ENCODE peak calls at places on chromosome 17, in six cellular contexts. One of them, this sample, is unnamed.

GRCh38 chr17:28957992-28958355 is 6.7 kb upstream of the PHF12 start:
- DNase-seq in astrocyte of the spinal cord: no peak
- DNase-seq in AG04450: no peak
- DNase-seq in non-pigmented ciliary epithelial cell: no peak
- DNase-seq in cerebellar nuclear complex: no peak
- DNase-seq in AG10803: no peak
- DNase-seq in this sample: no peak

GRCh38 chr17:2421315-2422147 is 20.7 kb upstream of the MNT start:
- DNase-seq in cerebellar nuclear complex: no peak
- DNase-seq in astrocyte of the spinal cord: no peak
- DNase-seq in AG10803: no peak
- DNase-seq in AG04450: no peak
- DNase-seq in non-pigmented ciliary epithelial cell: no peak
- DNase-seq in this sample: no peak

GRCh38 chr17:49577978-49578893 is 2.6 kb downstream of the NXPH3 start:
- DNase-seq in AG04450: no peak
- DNase-seq in astrocyte of the spinal cord: no peak
- DNase-seq in AG10803: no peak
- DNase-seq in non-pigmented ciliary epithelial cell: no peak
- DNase-seq in cerebellar nuclear complex: no peak
- DNase-seq in this sample: no peak

GRCh38 chr17:70110443-70110880 is 35.4 kb downstream of the KCNJ16 start:
- DNase-seq in non-pigmented ciliary epithelial cell: peak; percentile 86
- DNase-seq in AG10803: peak; percentile 31
- DNase-seq in astrocyte of the spinal cord: peak; percentile 89
- DNase-seq in AG04450: peak; percentile 2
- DNase-seq in cerebellar nuclear complex: no peak
- DNase-seq in this sample: peak; percentile 93

GRCh38 chr17:42989726-42990652 is 8.2 kb upstream of the RPL27 start:
- DNase-seq in non-pigmented ciliary epithelial cell: no peak
- DNase-seq in astrocyte of the spinal cord: no peak
- DNase-seq in cerebellar nuclear complex: no peak
- DNase-seq in AG10803: peak; percentile 46
- DNase-seq in AG04450: no peak
- DNase-seq in this sample: no peak

GRCh38 chr17:59327891-59328290 is 3.6 kb upstream of the YPEL2 start:
- DNase-seq in cerebellar nuclear complex: no peak
- DNase-seq in non-pigmented ciliary epithelial cell: no peak
- DNase-seq in AG04450: no peak
- DNase-seq in AG10803: no peak
- DNase-seq in astrocyte of the spinal cord: no peak
- DNase-seq in this sample: no peak

GRCh38 chr17:8076502-8077266 is 10.8 kb downstream of the ALOX12B start:
- DNase-seq in AG10803: no peak
- DNase-seq in non-pigmented ciliary epithelial cell: no peak
- DNase-seq in astrocyte of the spinal cord: no peak
- DNase-seq in cerebellar nuclear complex: no peak
- DNase-seq in AG04450: no peak
- DNase-seq in this sample: no peak

GRCh38 chr17:79841369-79842135 is 2.3 kb upstream of the CBX4 start:
- DNase-seq in cerebellar nuclear complex: no peak
- DNase-seq in AG10803: no peak
- DNase-seq in astrocyte of the spinal cord: no peak
- DNase-seq in AG04450: no peak
- DNase-seq in non-pigmented ciliary epithelial cell: no peak
- DNase-seq in this sample: no peak

GRCh38 chr17:19508327-19508867 is 25.3 kb upstream of the SLC47A1 start:
- DNase-seq in AG04450: no peak
- DNase-seq in AG10803: no peak
- DNase-seq in cerebellar nuclear complex: no peak
- DNase-seq in astrocyte of the spinal cord: no peak
- DNase-seq in non-pigmented ciliary epithelial cell: no peak
- DNase-seq in this sample: no peak

GRCh38 chr17:56595831-56596740 is 2.6 kb downstream of the NOG start:
- DNase-seq in astrocyte of the spinal cord: no peak
- DNase-seq in non-pigmented ciliary epithelial cell: no peak
- DNase-seq in AG04450: no peak
- DNase-seq in cerebellar nuclear complex: no peak
- DNase-seq in AG10803: no peak
- DNase-seq in this sample: no peak

GRCh38 chr17:50347894-50348291 is 2.0 kb downstream of the XYLT2 start:
- DNase-seq in astrocyte of the spinal cord: no peak
- DNase-seq in cerebellar nuclear complex: no peak
- DNase-seq in AG04450: no peak
- DNase-seq in non-pigmented ciliary epithelial cell: no peak
- DNase-seq in AG10803: no peak
- DNase-seq in this sample: no peak

GRCh38 chr17:29002811-29003210 is 3.0 kb downstream of the SEZ6 start:
- DNase-seq in cerebellar nuclear complex: no peak
- DNase-seq in AG04450: no peak
- DNase-seq in astrocyte of the spinal cord: no peak
- DNase-seq in AG10803: no peak
- DNase-seq in non-pigmented ciliary epithelial cell: no peak
- DNase-seq in this sample: no peak

This sample was measured in retinal pigment epithelial cell.